ENCODE peak calls at places on chromosome 4, in four cellular contexts. T is thoracic aorta, X is nephron progenitor cell, E is HuH-7. Y is an unnamed sample.

GRCh38 chr4:166622425-166622977 is 611.8 kb downstream of the SPOCK3 start:
- DNase-seq in X (no peak), T (no peak), E (no peak), Y (no peak)

GRCh38 chr4:145012841-145013240 is 85.2 kb downstream of the ANAPC10 start:
- DNase-seq in X (no peak), T (no peak), E (no peak), Y (no peak)

GRCh38 chr4:154485127-154485773 is 6.3 kb downstream of the DCHS2 start:
- DNase-seq in X (no peak), T (no peak), E (no peak), Y (no peak)

GRCh38 chr4:2071912-2072867 is 13.1 kb downstream of the NAT8L start:
- DNase-seq in X (no peak), E (no peak), T (no peak), Y (no peak)

GRCh38 chr4:5752803-5753184 is 41.8 kb downstream of the EVC start:
- DNase-seq in X (peak), T (no peak), E (no peak), Y (peak)

GRCh38 chr4:138802499-138802898 is 213.1 kb upstream of the NOCT start:
- DNase-seq in E (no peak), T (no peak), X (no peak), Y (no peak)

GRCh38 chr4:8351931-8352367 is 82.4 kb downstream of the HTRA3 start:
- DNase-seq in T (no peak), E (no peak), X (no peak), Y (peak)

GRCh38 chr4:3339566-3339965 is 46.7 kb downstream of the RGS12 start:
- DNase-seq in E (no peak), T (no peak), X (no peak), Y (no peak)

GRCh38 chr4:30716671-30717207 is 3.4 kb upstream of the PCDH7 start:
- DNase-seq in E (peak), T (no peak), X (peak), Y (no peak)

GRCh38 chr4:40662962-40663604 is 33.4 kb upstream of the RBM47 start:
- DNase-seq in T (no peak), E (peak), X (no peak), Y (no peak)

GRCh38 chr4:179467890-179468289 is 2025.7 kb upstream of the AGA start:
- DNase-seq in X (no peak), E (no peak), T (no peak), Y (no peak)

GRCh38 chr4:108651068-108651794 is 832 bp downstream of the OSTC start:
- DNase-seq in E (peak), X (no peak), T (no peak), Y (no peak)

GRCh38 chr4:40763228-40763716 is 13.5 kb downstream of the NSUN7 start:
- DNase-seq in T (no peak), E (no peak), X (no peak), Y (no peak)

Y was measured in ascending aorta.